ENCODE peak calls at places on chromosomes 1 and 21, in eight cellular contexts. P is glutamatergic neuron, H is DMS53, D is heart right ventricle, V is GM06990, N is hepatic stellate cell, I is right lobe of liver, W is NCI-H1105. Z is an unnamed sample.

GRCh38 chr1:113390871-113391642 is 742 bp downstream of the MAGI3 start:
- DNase-seq in P (peak; percentile 55), H (peak; percentile 79), D (peak; percentile 28), V (peak; percentile 39), N (peak; percentile 7), I (peak; percentile 62), W (no peak), Z (peak; percentile 23)

GRCh38 chr1:19179597-19180271 is 30.3 kb downstream of the UBR4 start:
- DNase-seq in P (no peak), H (peak; percentile 52), D (no peak), V (no peak), N (no peak), I (no peak), W (no peak), Z (peak; percentile 15)

GRCh38 chr21:46325073-46325912 is 1.3 kb downstream of the PCNT start:
- DNase-seq in P (peak; percentile 82), H (peak; percentile 69), D (peak; percentile 52), V (peak; percentile 63), N (peak; percentile 68), I (peak; percentile 53), W (peak; percentile 23), Z (peak; percentile 36)

GRCh38 chr1:110087812-110088738 is 17.6 kb upstream of the ALX3 start:
- DNase-seq in P (peak; percentile 53), H (peak; percentile 82), D (peak; percentile 65), V (no peak), N (peak; percentile 84), I (no peak), W (peak; percentile 37), Z (no peak)

GRCh38 chr1:3290438-3290837 is 164.0 kb upstream of the ARHGEF16 start:
- DNase-seq in P (no peak), H (no peak), D (no peak), V (no peak), N (no peak), I (no peak), W (no peak), Z (no peak)

GRCh38 chr1:159175571-159175970 is 4.2 kb downstream of the CADM3 start:
- DNase-seq in P (no peak), H (no peak), D (no peak), V (no peak), N (no peak), I (no peak), W (no peak), Z (no peak)

GRCh38 chr1:84398175-84398574 is at the start of gene DNASE2B:
- DNase-seq in P (no peak), H (no peak), D (no peak), V (no peak), N (no peak), I (no peak), W (no peak), Z (no peak)

GRCh38 chr1:110210604-110211502 is 739 bp downstream of the KCNC4 start:
- DNase-seq in P (peak; percentile 66), H (peak; percentile 86), D (peak; percentile 38), V (peak; percentile 60), N (peak; percentile 45), I (peak; percentile 56), W (peak; percentile 51), Z (peak; percentile 2)

GRCh38 chr1:226779536-226779935 is 40.5 kb upstream of the ITPKB start:
- DNase-seq in P (peak; percentile 24), H (peak; percentile 43), D (no peak), V (no peak), N (no peak), I (no peak), W (no peak), Z (no peak)

GRCh38 chr1:182054698-182055326 is 6.7 kb downstream of the ZNF648 start:
- DNase-seq in P (peak; percentile 58), H (peak; percentile 83), D (peak; percentile 34), V (no peak), N (no peak), I (no peak), W (peak; percentile 62), Z (peak; percentile 8)

GRCh38 chr1:169689395-169689794 is 22.0 kb downstream of the SELL start:
- DNase-seq in P (no peak), H (no peak), D (no peak), V (no peak), N (no peak), I (no peak), W (no peak), Z (no peak)

GRCh38 chr1:205271277-205271676 is 43.5 kb downstream of the TMCC2 start:
- DNase-seq in P (no peak), H (no peak), D (peak; percentile 58), V (no peak), N (no peak), I (no peak), W (no peak), Z (no peak)

GRCh38 chr1:214208525-214208924 is 72.4 kb upstream of the SMYD2 start:
- DNase-seq in P (no peak), H (no peak), D (no peak), V (no peak), N (no peak), I (peak; percentile 39), W (no peak), Z (no peak)

GRCh38 chr1:207612762-207613161 is 32.2 kb upstream of the CR1L start:
- DNase-seq in P (no peak), H (no peak), D (no peak), V (no peak), N (no peak), I (no peak), W (no peak), Z (no peak)

GRCh38 chr1:107877749-107878148 is 87.2 kb downstream of the VAV3 start:
- DNase-seq in P (no peak), H (peak; percentile 21), D (no peak), V (no peak), N (no peak), I (no peak), W (no peak), Z (no peak)

GRCh38 chr1:33142483-33143065 is 39.3 kb downstream of the TRIM62 start:
- DNase-seq in P (no peak), H (no peak), D (no peak), V (no peak), N (no peak), I (no peak), W (no peak), Z (no peak)

GRCh38 chr1:218665216-218665615 is 320.1 kb downstream of the TGFB2 start:
- DNase-seq in P (no peak), H (peak; percentile 33), D (peak; percentile 34), V (no peak), N (peak; percentile 40), I (no peak), W (no peak), Z (no peak)

GRCh38 chr1:94579876-94580294 is 38.3 kb upstream of the F3 start:
- DNase-seq in P (no peak), H (peak; percentile 46), D (no peak), V (no peak), N (peak; percentile 80), I (no peak), W (no peak), Z (peak; percentile 73)

GRCh38 chr21:16770279-16770678 is 742.6 kb upstream of the CXADR start:
- DNase-seq in P (no peak), H (no peak), D (no peak), V (no peak), N (no peak), I (no peak), W (no peak), Z (no peak)

GRCh38 chr1:201245082-201245481 is 38.2 kb upstream of the PKP1 start:
- DNase-seq in P (no peak), H (peak; percentile 85), D (no peak), V (no peak), N (no peak), I (no peak), W (peak; percentile 67), Z (no peak)

GRCh38 chr1:20640183-20640597 is 6.9 kb downstream of the PINK1 start:
- DNase-seq in P (peak; percentile 54), H (peak; percentile 71), D (peak; percentile 37), V (no peak), N (peak; percentile 74), I (no peak), W (peak; percentile 30), Z (no peak)

GRCh38 chr1:62194651-62195282 is at the start of gene L1TD1:
- DNase-seq in P (peak; percentile 31), H (no peak), D (no peak), V (no peak), N (no peak), I (no peak), W (no peak), Z (no peak)

GRCh38 chr1:24266398-24266941 is 52.7 kb upstream of the GRHL3 start:
- DNase-seq in P (no peak), H (no peak), D (no peak), V (no peak), N (peak; percentile 86), I (no peak), W (no peak), Z (peak; percentile 72)

GRCh38 chr1:25567710-25568089 is 24.3 kb downstream of the LDLRAP1 start:
- DNase-seq in P (no peak), H (no peak), D (no peak), V (no peak), N (no peak), I (no peak), W (no peak), Z (no peak)